ENCODE peak calls at places on chromosome 22, in four cellular contexts. X, T, Y and Q are unnamed samples. For H3K4me1, the result is how much of the 10 kb centered on the place peaks cover.

GRCh38 chr22:20653012-20653794 is 120.7 kb upstream of the SERPIND1 start:
- DNase-seq in X (no peak), T (no peak), Y (no peak), Q (no peak)

GRCh38 chr22:48334971-48335370 is 1492.7 kb downstream of the BRD1 start:
- DNase-seq in X (no peak), T (no peak), Y (no peak), Q (no peak)

GRCh38 chr22:49103314-49104052 is 724.2 kb downstream of the BRD1 start:
- DNase-seq in X (no peak), T (peak), Y (no peak), Q (peak)

GRCh38 chr22:35835998-35836691 is 118.5 kb downstream of the APOL5 start:
- DNase-seq in X (peak), T (peak), Y (no peak), Q (peak)

GRCh38 chr22:50625568-50626313 is 2.2 kb downstream of the ARSA start:
- DNase-seq in X (no peak), T (peak), Y (no peak), Q (peak)

GRCh38 chr22:29797351-29797750 is 30.2 kb downstream of the UQCR10 start:
- DNase-seq in X (no peak), T (no peak), Y (peak), Q (no peak)

GRCh38 chr22:28923826-28924732 is 40.7 kb downstream of the ZNRF3 start:
- DNase-seq in X (peak), T (peak), Y (no peak), Q (no peak)

GRCh38 chr22:19958083-19959042 is 16.7 kb upstream of the TXNRD2 start:
- DNase-seq in X (no peak), T (no peak), Y (no peak), Q (no peak)

GRCh38 chr22:48376428-48376827 is 1451.2 kb downstream of the BRD1 start:
- DNase-seq in X (no peak), T (no peak), Y (no peak), Q (peak)

GRCh38 chr22:25546242-25546641 is 18.2 kb upstream of the GRK3 start:
- DNase-seq in X (no peak), T (no peak), Y (no peak), Q (no peak)

GRCh38 chr22:45233386-45233785 is 7.3 kb downstream of the KIAA0930 start:
- DNase-seq in X (no peak), T (no peak), Y (no peak), Q (no peak)

GRCh38 chr22:29306175-29306829 is at the start of gene GAS2L1:
- DNase-seq in X (peak), T (peak), Y (no peak), Q (peak)

GRCh38 chr22:21634844-21635243 is 2.3 kb downstream of the CCDC116 start:
- DNase-seq in X (no peak), T (no peak), Y (no peak), Q (no peak)

GRCh38 chr22:30481711-30482110 is 9.9 kb upstream of the SEC14L3 start:
- DNase-seq in X (no peak), T (no peak), Y (no peak), Q (no peak)

GRCh38 chr22:50523806-50524663 is 1.4 kb downstream of the SCO2 start:
- DNase-seq in X (no peak), T (peak), Y (no peak), Q (no peak)

GRCh38 chr22:45866398-45867117 is 110.4 kb downstream of the WNT7B start:
- DNase-seq in X (no peak), T (peak), Y (no peak), Q (peak)

GRCh38 chr22:45007946-45008852 is 1.6 kb downstream of the PHF21B start:
- DNase-seq in X (no peak), T (peak), Y (no peak), Q (peak)

GRCh38 chr22:25282346-25282670 is 62.9 kb downstream of the CRYBB2 start:
- DNase-seq in X (no peak), T (no peak), Y (no peak), Q (no peak)

GRCh38 chr22:21026783-21027692 is 5.3 kb downstream of the SLC7A4 start:
- DNase-seq in X (no peak), T (no peak), Y (no peak), Q (no peak)

GRCh38 chr22:50329236-50329635 is 2.4 kb upstream of the DENND6B start:
- DNase-seq in X (no peak), T (no peak), Y (no peak), Q (no peak)

GRCh38 chr22:19213496-19214473 is 35.2 kb upstream of the SLC25A1 start:
- DNase-seq in X (no peak), T (no peak), Y (no peak), Q (peak)

GRCh38 chr22:31160328-31160978 is 471 bp downstream of the RNF185 start:
- DNase-seq in X (no peak), T (no peak), Y (no peak), Q (no peak)

GRCh38 chr22:17095538-17095937 is 10.7 kb downstream of the IL17RA start:
- DNase-seq in X (no peak), T (peak), Y (no peak), Q (peak)

GRCh38 chr22:17096095-17096494 is 11.3 kb downstream of the IL17RA start:
- DNase-seq in X (no peak), T (no peak), Y (no peak), Q (no peak)

GRCh38 chr22:17097701-17098100 is 12.9 kb downstream of the IL17RA start:
- DNase-seq in X (no peak), T (no peak), Y (no peak), Q (no peak)

GRCh38 chr22:17098379-17098819 is 13.6 kb downstream of the IL17RA start:
- DNase-seq in X (no peak), T (no peak), Y (no peak), Q (no peak)

GRCh38 chr22:17097062-17097461 is 12.3 kb downstream of the IL17RA start:
- DNase-seq in X (no peak), T (no peak), Y (no peak), Q (no peak)
- H3K9ac ChIP-seq in X (no peak), T (no peak), Y (no peak), Q (no peak)

GRCh38 chr22:23122216-23122957 is 19.4 kb downstream of the RSPH14 start:
- DNase-seq in X (no peak), T (no peak), Y (no peak), Q (no peak)

GRCh38 chr22:23118647-23119491 is 22.9 kb downstream of the RSPH14 start:
- DNase-seq in X (no peak), T (no peak), Y (no peak), Q (no peak)

GRCh38 chr22:23121026-23121823 is 20.6 kb downstream of the RSPH14 start:
- DNase-seq in X (no peak), T (no peak), Y (no peak), Q (no peak)

GRCh38 chr22:23119492-23120414 is 22.0 kb downstream of the RSPH14 start:
- DNase-seq in X (no peak), T (no peak), Y (no peak), Q (no peak)

GRCh38 chr22:23120415-23120899 is 21.3 kb downstream of the RSPH14 start:
- DNase-seq in X (no peak), T (no peak), Y (no peak), Q (no peak)
- H3K4me1 ChIP-seq in X (under half), T (under half), Y (under half), Q (under half)

DNA sequence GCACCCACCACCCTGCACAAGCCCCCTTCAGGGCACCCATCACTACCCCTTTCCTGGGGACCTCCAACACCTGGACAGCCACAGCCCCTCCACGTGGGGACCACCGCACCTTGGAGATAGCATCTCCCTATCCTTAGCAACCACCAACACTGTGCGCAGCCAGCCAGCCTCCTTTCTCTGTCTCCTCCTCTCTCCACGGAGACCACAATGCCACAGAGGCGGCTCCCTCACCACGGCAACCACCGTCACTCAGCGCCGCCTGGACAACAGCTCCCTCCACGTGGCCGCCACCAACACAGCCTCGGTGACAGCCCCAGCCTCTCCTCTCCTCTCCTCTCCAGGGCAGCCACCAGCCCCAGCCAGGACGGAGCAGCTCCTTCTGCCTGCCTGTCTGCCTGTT is 10.5 kb downstream of the ELFN2 start:
- DNase-seq in X (no peak), T (peak), Y (no peak), Q (peak)
- H3K9ac ChIP-seq in X (no peak), T (no peak), Y (no peak), Q (no peak)

GRCh38 chr22:39417641-39418040 is 18.1 kb downstream of the TAB1 start:
- DNase-seq in X (no peak), T (no peak), Y (no peak), Q (no peak)

GRCh38 chr22:39415506-39415905 is 15.9 kb downstream of the TAB1 start:
- DNase-seq in X (no peak), T (no peak), Y (no peak), Q (no peak)

GRCh38 chr22:39414377-39414776 is 14.8 kb downstream of the TAB1 start:
- DNase-seq in X (no peak), T (no peak), Y (no peak), Q (no peak)

GRCh38 chr22:39416319-39416718 is 16.7 kb downstream of the TAB1 start:
- DNase-seq in X (no peak), T (no peak), Y (no peak), Q (no peak)

DNA sequence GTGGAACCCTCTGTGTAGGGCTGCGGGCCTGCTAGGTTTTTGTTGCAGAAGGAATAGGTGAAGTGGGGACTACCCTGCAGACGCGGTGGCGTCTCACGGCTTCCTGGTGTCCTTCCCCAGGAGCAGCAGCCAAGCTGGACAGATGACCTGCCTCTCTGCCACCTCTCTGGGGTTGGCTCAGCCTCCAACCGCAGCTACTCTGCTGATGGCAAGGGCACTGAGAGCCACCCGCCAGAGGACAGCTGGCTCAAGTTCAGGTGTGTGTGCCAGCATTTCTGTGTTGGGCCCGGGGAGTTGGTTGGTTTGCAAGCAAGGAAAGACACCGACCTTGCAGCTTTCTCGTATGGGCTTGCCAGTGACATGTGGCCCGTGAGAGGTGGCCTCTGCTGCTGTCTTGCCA is 15.3 kb downstream of the TAB1 start:
- DNase-seq in X (no peak), T (no peak), Y (no peak), Q (no peak)
- H3K4me1 ChIP-seq in X (under half), T (under half), Y (under half), Q (under half)

DNA sequence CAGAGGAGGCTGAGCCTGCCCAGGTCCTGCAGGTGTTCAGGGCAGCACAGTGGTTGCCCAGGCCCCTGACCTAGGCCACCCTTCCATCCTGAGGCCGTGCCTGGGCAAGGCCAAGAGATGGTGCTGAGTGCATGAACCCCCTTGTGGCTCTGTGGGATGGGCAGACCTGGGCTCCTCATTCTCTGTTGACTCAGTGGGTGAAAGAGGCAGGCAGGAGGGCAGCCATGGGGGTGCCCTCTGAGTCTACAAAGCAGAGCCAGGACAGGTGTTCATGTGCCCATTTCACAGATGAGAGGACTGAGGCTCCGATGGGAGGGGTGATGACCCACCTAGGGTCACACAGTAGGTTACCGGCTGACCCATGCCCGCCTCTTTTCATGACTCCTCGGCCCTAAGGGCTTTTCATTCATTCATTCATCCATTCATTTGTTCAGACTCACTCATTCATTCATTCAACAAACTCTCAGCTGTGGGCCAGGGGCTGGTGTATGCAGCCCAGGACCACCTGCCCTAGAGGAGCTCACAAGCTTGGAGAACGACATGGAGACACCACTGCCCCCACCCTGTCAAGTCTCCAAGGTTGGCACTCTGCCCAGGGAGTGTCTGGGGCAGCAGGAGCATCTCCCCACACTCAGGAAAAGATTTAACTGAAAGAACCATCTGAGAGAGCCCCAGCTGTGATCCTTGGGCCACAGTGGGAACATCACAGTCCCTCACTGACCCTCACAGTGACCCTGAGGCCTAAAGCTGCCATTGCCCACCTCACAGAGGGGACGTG is 40.5 kb downstream of the IGLL5 start:
- DNase-seq in X (no peak), T (no peak), Y (no peak), Q (no peak)
- H3K9ac ChIP-seq in X (no peak), T (no peak), Y (peak), Q (no peak)

GRCh38 chr22:43829448-43829821 is 17.3 kb upstream of the EFCAB6 start:
- DNase-seq in X (no peak), T (peak), Y (no peak), Q (no peak)
- H3K4me1 ChIP-seq in X (under half), T (under half), Y (under half), Q (under half)

DNA sequence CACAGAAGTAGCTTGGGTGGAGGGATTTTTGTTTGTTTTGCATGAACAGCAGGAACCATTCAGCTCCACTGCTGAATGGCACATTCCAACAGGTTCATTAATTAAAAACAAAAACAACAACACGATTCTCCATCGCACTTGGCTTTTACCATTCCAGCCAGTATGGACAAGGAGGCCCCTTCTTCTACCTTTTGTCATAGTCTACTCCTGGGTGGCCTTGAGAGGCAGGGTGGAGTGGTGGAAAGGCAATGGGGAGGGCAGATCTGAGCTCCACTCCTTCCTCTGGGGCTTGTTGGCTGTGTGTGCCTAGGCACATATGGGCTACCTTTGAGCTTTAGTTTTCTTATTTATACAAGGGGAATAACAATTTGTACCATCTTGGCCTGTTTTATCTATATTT is 4.8 kb downstream of the TIMP3 start:
- DNase-seq in X (no peak), T (no peak), Y (no peak), Q (no peak)
- H3K9ac ChIP-seq in X (no peak), T (no peak), Y (no peak), Q (no peak)

DNA sequence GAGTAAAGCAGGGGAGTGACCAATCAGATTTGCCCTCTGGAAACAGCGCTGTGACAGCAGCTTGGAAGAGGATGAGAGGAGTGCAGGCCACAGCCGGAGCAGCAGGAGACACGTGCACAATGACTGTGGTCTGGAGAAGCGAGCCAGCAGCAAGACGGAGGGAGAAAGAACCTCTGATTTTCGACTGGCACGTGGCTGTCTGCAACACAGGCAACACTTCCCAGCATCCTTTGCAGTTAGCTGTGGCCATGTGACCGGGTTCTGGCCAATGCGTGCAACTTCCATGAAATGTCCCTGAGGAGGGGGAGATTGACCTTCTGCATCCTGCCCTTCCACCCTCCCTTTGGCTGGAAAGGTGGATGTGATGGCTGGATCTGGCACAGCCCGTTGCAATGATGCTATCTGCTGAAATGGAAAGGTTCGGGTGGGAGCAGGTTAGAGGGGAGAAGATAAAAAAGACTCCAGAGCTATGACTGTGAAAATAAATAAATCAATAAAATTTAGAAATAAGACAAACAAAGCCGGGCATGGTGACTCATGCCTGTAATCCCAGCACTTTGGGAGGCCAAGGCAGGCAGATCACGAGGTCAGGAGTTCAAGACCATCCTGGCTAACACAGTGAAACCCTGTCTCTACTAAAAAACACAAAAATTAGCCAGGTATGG is 15.6 kb downstream of the PLA2G6 start:
- DNase-seq in X (no peak), T (no peak), Y (no peak), Q (no peak)
- H3K4me1 ChIP-seq in X (under half), T (under half), Y (under half), Q (under half)